ENCODE peak calls at places on chromosomes 5 and 9, in eight cellular contexts. C is stimulated activated CD4-positive, alpha-beta T cell treated with anti-CD3 and anti-CD28 coated beads, Interleukin-12 subunit alpha, Interleukin-12 subunit beta, amount 100 ng/mL, for 4 hours; P is colonic mucosa; I is AG09309; B is Peyer's patch; L is B cell; F is T-helper 22 cell; Q is natural killer cell. N is an unnamed sample.

GRCh38 chr9:129322022-129322621 is 144.1 kb upstream of the IER5L start:
- DNase-seq in L (no peak), C (no peak), P (no peak), Q (no peak), I (no peak), F (no peak), B (no peak), N (no peak)

GRCh38 chr9:126125577-126125976 is 201.1 kb upstream of the MVB12B start:
- DNase-seq in C (no peak), F (no peak), Q (no peak), L (peak), B (no peak), I (no peak), P (no peak), N (no peak)

GRCh38 chr5:133838286-133838685 is 130.1 kb downstream of the C5orf15 start:
- DNase-seq in C (no peak), P (no peak), Q (no peak), I (no peak), F (no peak), B (no peak), L (no peak), N (no peak)

GRCh38 chr9:89712285-89712684 is 107.5 kb downstream of the GADD45G start:
- DNase-seq in P (no peak), B (peak), Q (no peak), L (no peak), C (no peak), I (no peak), F (no peak), N (no peak)

GRCh38 chr5:55004728-55005127 is 19.3 kb upstream of the GZMK start:
- DNase-seq in I (no peak), P (no peak), F (no peak), Q (no peak), L (no peak), B (no peak), C (no peak), N (peak)

GRCh38 chr9:112556497-112557085 is 70.0 kb downstream of the KIAA1958 start:
- DNase-seq in L (no peak), I (no peak), P (no peak), B (no peak), Q (no peak), F (no peak), C (no peak), N (peak)

GRCh38 chr5:154813736-154814135 is 36.7 kb downstream of the FAXDC2 start:
- DNase-seq in C (no peak), P (no peak), L (peak), F (no peak), Q (peak), I (no peak), B (peak), N (no peak)

GRCh38 chr9:126235350-126235740 is 91.3 kb upstream of the MVB12B start:
- DNase-seq in L (no peak), C (no peak), P (no peak), I (no peak), B (no peak), Q (no peak), F (no peak), N (no peak)

GRCh38 chr5:6757414-6757969 is 44.3 kb downstream of the TENT4A start:
- DNase-seq in I (no peak), Q (no peak), B (no peak), C (no peak), P (no peak), L (no peak), F (no peak), N (no peak)

GRCh38 chr5:14256756-14257393 is 113.7 kb downstream of the TRIO start:
- DNase-seq in P (no peak), Q (no peak), L (no peak), I (no peak), F (no peak), B (no peak), C (no peak), N (no peak)

GRCh38 chr9:81592890-81593271 is 96.5 kb downstream of the TLE1 start:
- DNase-seq in F (no peak), B (peak), Q (no peak), L (no peak), I (no peak), P (peak), C (no peak), N (no peak)

GRCh38 chr5:124665625-124666024 is 80.8 kb downstream of the ZNF608 start:
- DNase-seq in C (no peak), B (no peak), F (no peak), P (no peak), L (no peak), Q (no peak), I (no peak), N (no peak)

GRCh38 chr5:78004559-78004958 is 228.4 kb upstream of the TBCA start:
- DNase-seq in Q (no peak), L (no peak), B (no peak), C (no peak), P (no peak), F (no peak), I (no peak), N (peak)

GRCh38 chr5:19261879-19262278 is 726.1 kb downstream of the CDH18 start:
- DNase-seq in B (no peak), I (no peak), Q (no peak), P (no peak), F (no peak), L (no peak), C (no peak), N (no peak)

GRCh38 chr9:100428871-100429654 is 2.1 kb downstream of the MSANTD3 start:
- DNase-seq in B (no peak), C (no peak), F (no peak), P (no peak), L (no peak), Q (no peak), I (peak), N (peak)

GRCh38 chr9:96398582-96399334 is 15.2 kb upstream of the SLC35D2 start:
- DNase-seq in I (no peak), C (no peak), L (no peak), B (peak), P (no peak), Q (no peak), F (no peak), N (no peak)

GRCh38 chr9:36985769-36986547 is 48.1 kb downstream of the PAX5 start:
- DNase-seq in C (no peak), I (no peak), L (peak), Q (no peak), F (no peak), B (no peak), P (no peak), N (no peak)

GRCh38 chr9:128654481-128654880 is 2.2 kb downstream of the DYNC2I2 start:
- DNase-seq in Q (no peak), L (no peak), I (no peak), C (no peak), B (no peak), F (no peak), P (no peak), N (no peak)

GRCh38 chr9:133304477-133305377 is 29.7 kb upstream of the ABO start:
- DNase-seq in L (no peak), I (no peak), B (peak), C (no peak), F (no peak), Q (no peak), P (no peak), N (no peak)

GRCh38 chr9:116515541-116515940 is 171.6 kb upstream of the TRIM32 start:
- DNase-seq in B (no peak), F (no peak), I (no peak), L (no peak), Q (no peak), P (no peak), C (no peak), N (no peak)

GRCh38 chr9:134648701-134649525 is 7.3 kb downstream of the COL5A1 start:
- DNase-seq in Q (no peak), P (no peak), B (no peak), F (no peak), C (no peak), L (no peak), I (no peak), N (peak)

GRCh38 chr9:6417186-6417585 is 4.2 kb downstream of the UHRF2 start:
- DNase-seq in L (no peak), I (no peak), P (no peak), B (no peak), F (no peak), C (no peak), Q (no peak), N (no peak)

GRCh38 chr9:33288828-33289483 is 1.4 kb upstream of the NFX1 start:
- DNase-seq in I (no peak), F (no peak), C (no peak), L (no peak), B (no peak), Q (no peak), P (no peak), N (no peak)